ENCODE peak calls at places on chromosome 22, in five cellular contexts. X, J, I, G and H are unnamed samples. For H3K27me3, the result is how much of the 10 kb centered on the place peaks cover.

GRCh38 chr22:40263191-40263590 is 83.1 kb upstream of the ADSL start:
- DNase-seq in X (no peak), J (no peak), I (no peak), G (no peak), H (no peak)

GRCh38 chr22:27873476-27873875 is 45.6 kb downstream of the PITPNB start:
- DNase-seq in X (no peak), J (peak), I (no peak), G (no peak), H (no peak)

GRCh38 chr22:33940741-33941140 is 20.5 kb upstream of the LARGE1 start:
- DNase-seq in X (no peak), J (no peak), I (no peak), G (no peak), H (no peak)

GRCh38 chr22:31080164-31080847 is 812 bp upstream of the SMTN start:
- DNase-seq in X (no peak), J (no peak), I (no peak), G (no peak), H (no peak)

GRCh38 chr22:48142388-48142787 is 1379.9 kb downstream of the TBC1D22A start:
- DNase-seq in X (no peak), J (no peak), I (no peak), G (no peak), H (no peak)

GRCh38 chr22:48431014-48431413 is 1396.7 kb downstream of the BRD1 start:
- DNase-seq in X (no peak), J (no peak), I (no peak), G (no peak), H (no peak)

GRCh38 chr22:42270178-42270511 is 308 bp downstream of the TCF20 start:
- DNase-seq in X (no peak), J (no peak), I (peak), G (no peak), H (no peak)

GRCh38 chr22:31229402-31230140 is 17.5 kb downstream of the LIMK2 start:
- DNase-seq in X (peak), J (peak), I (no peak), G (peak), H (no peak)

GRCh38 chr22:46995501-46996360 is 233.3 kb downstream of the TBC1D22A start:
- DNase-seq in X (no peak), J (no peak), I (no peak), G (no peak), H (no peak)

GRCh38 chr22:42743501-42743991 is 22.9 kb upstream of the A4GALT start:
- DNase-seq in X (peak), J (peak), I (no peak), G (peak), H (no peak)

GRCh38 chr22:34390400-34390799 is 470.1 kb upstream of the LARGE1 start:
- DNase-seq in X (no peak), J (no peak), I (no peak), G (no peak), H (no peak)

GRCh38 chr22:27409299-27409698 is 392.3 kb downstream of the MN1 start:
- DNase-seq in X (no peak), J (no peak), I (no peak), G (no peak), H (no peak)

GRCh38 chr22:17917490-17917983 is 106.8 kb downstream of the MICAL3 start:
- DNase-seq in X (no peak), J (no peak), I (peak), G (no peak), H (no peak)

GRCh38 chr22:28398355-28398754 is 281.3 kb downstream of the TTC28 start:
- DNase-seq in X (no peak), J (no peak), I (no peak), G (no peak), H (no peak)

GRCh38 chr22:42321908-42322561 is 51.6 kb upstream of the TCF20 start:
- DNase-seq in X (no peak), J (no peak), I (no peak), G (no peak), H (no peak)

GRCh38 chr22:41914611-41915034 is 251 bp downstream of the SHISA8 start:
- DNase-seq in X (no peak), J (no peak), I (no peak), G (no peak), H (no peak)

GRCh38 chr22:46976130-46976529 is 213.7 kb downstream of the TBC1D22A start:
- DNase-seq in X (no peak), J (no peak), I (no peak), G (no peak), H (no peak)

GRCh38 chr22:19766506-19767426 is 6.2 kb downstream of the TBX1 start:
- DNase-seq in X (peak), J (no peak), I (no peak), G (no peak), H (peak)

GRCh38 chr22:19760652-19761002 is at the start of gene TBX1:
- DNase-seq in X (no peak), J (no peak), I (peak), G (no peak), H (no peak)

DNA sequence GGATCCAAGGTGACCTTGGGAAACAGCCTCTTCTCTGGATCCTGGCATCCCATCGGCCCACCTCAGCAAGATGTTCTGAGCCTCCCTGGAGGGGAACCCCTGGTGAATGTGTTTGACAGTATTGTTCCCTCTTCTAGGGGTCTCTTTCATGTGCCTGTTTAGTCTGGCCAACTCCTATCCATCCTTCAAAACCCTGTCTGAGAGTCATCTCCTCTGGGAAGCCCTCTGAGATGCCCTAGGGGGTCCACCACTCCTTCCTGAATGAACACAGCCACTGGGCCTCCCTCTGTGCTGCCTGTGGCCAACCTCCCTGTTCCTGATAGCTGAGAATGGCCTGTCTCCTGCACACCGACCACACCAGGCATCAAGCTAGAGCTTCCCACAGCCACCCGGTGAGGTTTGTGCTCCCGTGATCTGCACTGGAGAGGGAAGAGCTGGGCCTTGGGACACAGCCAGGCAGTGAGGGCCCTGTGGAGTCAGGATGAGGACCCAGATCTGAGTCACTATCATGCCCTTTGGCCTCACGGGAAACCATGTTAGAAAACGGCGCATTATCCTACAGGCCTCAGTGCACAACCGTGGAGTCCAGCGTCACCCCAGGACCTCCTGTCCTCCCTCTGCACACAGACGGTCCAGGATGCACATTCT is 8.8 kb downstream of the WNT7B start:
- DNase-seq in X (no peak), J (no peak), I (no peak), G (no peak), H (no peak)
- TF ChIP-seq CTCF in X (no peak), J (no peak), I (no peak), G (no peak), H (no peak)

GRCh38 chr22:36594569-36594968 is 65.6 kb upstream of the EIF3D start:
- DNase-seq in X (no peak), J (no peak), I (no peak), G (no peak), H (peak)
- H3K27me3 ChIP-seq in X (half or more), J (under half), I (under half), G (under half), H (under half)

GRCh38 chr22:50698546-50698945 is 25.9 kb downstream of the SHANK3 start:
- DNase-seq in X (peak), J (no peak), I (no peak), G (peak), H (peak)

GRCh38 chr22:50696251-50696798 is 23.7 kb downstream of the SHANK3 start:
- DNase-seq in X (peak), J (no peak), I (no peak), G (peak), H (no peak)

GRCh38 chr22:50697667-50698506 is 25.3 kb downstream of the SHANK3 start:
- DNase-seq in X (peak), J (no peak), I (no peak), G (peak), H (peak)

GRCh38 chr22:50695421-50696250 is 23.0 kb downstream of the SHANK3 start:
- DNase-seq in X (peak), J (no peak), I (no peak), G (peak), H (peak)

DNA sequence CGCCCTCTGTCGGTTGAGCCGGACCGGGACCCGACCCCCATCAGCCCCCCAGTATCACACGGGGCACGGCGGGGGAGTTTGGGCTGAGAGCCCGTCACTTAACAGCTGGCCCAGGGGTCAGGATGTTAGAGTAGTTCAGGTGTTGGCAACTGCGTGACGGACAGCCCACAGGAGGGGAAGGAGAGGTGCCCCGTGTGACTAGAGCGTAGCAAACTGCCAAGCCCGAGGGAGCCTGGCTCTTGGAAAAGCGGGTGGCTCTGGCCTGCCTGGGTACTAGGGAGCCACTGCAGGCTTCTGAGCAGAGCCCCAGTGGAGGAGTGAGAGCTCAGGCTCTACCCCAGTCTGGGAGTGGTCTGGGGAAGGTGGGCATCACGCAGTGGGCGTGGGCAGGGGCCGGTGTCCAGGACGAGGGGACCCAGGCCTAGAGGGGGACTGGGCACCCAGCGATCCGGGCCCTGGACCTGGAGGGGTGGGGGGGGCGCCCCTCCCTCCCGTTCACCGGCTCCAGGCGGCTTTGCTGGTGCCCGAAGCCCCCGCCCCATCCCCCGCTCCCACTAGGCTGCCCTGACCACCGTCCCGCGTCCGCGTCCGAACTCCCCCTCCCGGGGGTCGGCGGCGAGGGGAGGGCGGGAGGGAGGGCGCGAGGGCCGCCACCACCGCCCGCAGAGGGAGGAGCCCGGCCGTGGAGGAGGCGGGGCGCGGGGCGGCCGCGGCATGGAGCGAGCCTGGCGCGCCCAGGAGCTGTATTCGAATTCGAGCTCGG is 24.4 kb downstream of the SHANK3 start:
- DNase-seq in X (peak), J (no peak), I (peak), G (peak), H (peak)
- H3K4me3 ChIP-seq in X (peak), J (peak), I (peak), G (peak), H (peak)

GRCh38 chr22:44354288-44354687 is 41.5 kb upstream of the SHISAL1 start:
- DNase-seq in X (no peak), J (peak), I (no peak), G (no peak), H (peak)

GRCh38 chr22:44351037-44351436 is 38.3 kb upstream of the SHISAL1 start:
- DNase-seq in X (no peak), J (no peak), I (no peak), G (peak), H (no peak)

GRCh38 chr22:44352378-44353062 is 39.8 kb upstream of the SHISAL1 start:
- DNase-seq in X (peak), J (no peak), I (no peak), G (peak), H (peak)

GRCh38 chr22:44353063-44353440 is 40.3 kb upstream of the SHISAL1 start:
- DNase-seq in X (peak), J (no peak), I (no peak), G (peak), H (no peak)

DNA sequence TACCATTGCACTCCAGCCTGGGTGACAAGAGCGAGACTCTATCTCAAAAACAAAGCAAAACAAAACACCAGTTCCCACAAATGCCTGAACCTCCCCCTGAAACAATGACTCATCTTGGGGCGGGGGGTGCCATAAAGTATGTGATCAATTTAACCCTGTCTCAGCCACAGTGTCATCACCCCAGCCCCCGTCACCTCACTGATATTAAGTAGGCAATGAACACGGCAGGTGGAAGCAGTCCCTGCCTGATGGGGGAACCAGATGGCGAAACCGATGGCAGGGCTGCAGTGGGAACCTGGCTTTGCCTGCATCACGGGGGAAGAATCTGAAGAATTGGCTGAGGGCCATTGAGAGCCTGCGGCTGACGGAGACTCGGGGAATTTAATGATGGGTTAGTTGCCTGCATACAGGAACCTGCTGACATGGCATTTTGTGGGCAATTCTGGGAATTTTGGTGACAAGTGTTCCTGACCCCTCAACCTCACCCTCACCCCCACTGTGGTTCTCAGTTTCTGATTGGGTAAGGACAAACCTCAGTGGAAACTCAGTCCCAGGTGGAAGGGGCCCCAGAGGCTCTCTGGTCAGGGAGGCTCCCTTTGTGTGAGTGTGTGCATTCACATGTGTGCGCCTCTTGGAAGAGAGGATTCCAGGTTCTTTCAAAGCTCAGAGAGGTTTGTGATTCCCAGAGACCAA is 39.1 kb upstream of the SHISAL1 start:
- DNase-seq in X (no peak), J (peak), I (peak), G (peak), H (no peak)
- TF ChIP-seq CTCF in X (no peak), J (no peak), I (no peak), G (no peak), H (no peak)

DNA sequence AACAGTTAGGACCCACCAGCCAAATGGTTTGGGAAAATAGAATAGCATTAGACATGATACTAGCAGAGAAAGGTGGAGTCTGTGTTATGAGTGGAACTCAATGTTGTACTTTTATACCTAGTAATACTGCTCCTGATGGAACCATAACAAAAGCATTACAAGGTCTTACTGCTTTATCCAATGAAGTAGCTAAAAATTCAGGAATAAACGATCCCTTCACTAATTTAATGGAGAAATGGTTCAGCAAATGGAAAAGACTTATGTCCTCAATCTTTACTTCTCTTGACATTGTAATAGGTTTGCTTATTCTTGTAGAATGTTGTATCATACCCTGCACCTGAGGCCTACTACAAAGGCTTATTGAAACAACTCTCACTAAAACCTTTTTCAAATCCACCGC is 50.2 kb downstream of the ZNF280B start:
- DNase-seq in X (no peak), J (no peak), I (no peak), G (no peak), H (no peak)
- H3K27me3 ChIP-seq in X (under half), J (under half), I (under half), G (under half), H (under half)

GRCh38 chr22:24516301-24516737 is 21.2 kb downstream of the UPB1 start:
- DNase-seq in X (no peak), J (no peak), I (peak), G (no peak), H (no peak)

GRCh38 chr22:24514241-24515024 is 19.3 kb downstream of the UPB1 start:
- DNase-seq in X (no peak), J (no peak), I (no peak), G (no peak), H (no peak)

GRCh38 chr22:24515025-24515338 is 19.9 kb downstream of the UPB1 start:
- DNase-seq in X (no peak), J (no peak), I (no peak), G (no peak), H (no peak)

GRCh38 chr22:24512043-24512442 is 16.9 kb downstream of the UPB1 start:
- DNase-seq in X (no peak), J (no peak), I (no peak), G (no peak), H (no peak)

GRCh38 chr22:24513706-24514240 is 18.6 kb downstream of the UPB1 start:
- DNase-seq in X (no peak), J (no peak), I (no peak), G (no peak), H (no peak)
- H3K4me3 ChIP-seq in X (no peak), J (no peak), I (no peak), G (no peak), H (no peak)

GRCh38 chr22:32785636-32786418 is 15.7 kb upstream of the TIMP3 start:
- DNase-seq in X (no peak), J (no peak), I (no peak), G (no peak), H (no peak)

GRCh38 chr22:32793604-32794003 is 7.9 kb upstream of the TIMP3 start:
- DNase-seq in X (no peak), J (no peak), I (no peak), G (no peak), H (no peak)

GRCh38 chr22:32791056-32791455 is 10.4 kb upstream of the TIMP3 start:
- DNase-seq in X (no peak), J (no peak), I (no peak), G (no peak), H (no peak)

GRCh38 chr22:32789797-32790620 is 11.5 kb upstream of the TIMP3 start:
- DNase-seq in X (no peak), J (no peak), I (no peak), G (no peak), H (no peak)

GRCh38 chr22:32788884-32789624 is 12.5 kb upstream of the TIMP3 start:
- DNase-seq in X (no peak), J (no peak), I (no peak), G (no peak), H (peak)
- TF ChIP-seq CTCF in X (no peak), J (no peak), I (no peak), G (no peak), H (no peak)